ENCODE peak calls at places on chromosomes 13 and 19, in eight cellular contexts. One of them, this sample, is unnamed.

GRCh38 chr19:1591421-1592022 is 1.1 kb downstream of the MBD3 start:
- DNase-seq in epithelial cell of esophagus: no peak
- DNase-seq in neural crest cell: no peak
- DNase-seq in stimulated activated CD4-positive, alpha-beta T cell treated with anti-CD3 and anti-CD28 coated beads, Interleukin-2, amount 100 ng/mL, for 48 hours: no peak
- DNase-seq in iPS DF 6.9: no peak
- DNase-seq in activated T-helper 1 cell treated with anti-CD3 and anti-CD28 coated beads, Interleukin-2, amount 50 U/mL, for 16 hours: no peak
- DNase-seq in NCI-H2029: peak
- DNase-seq in islet precursor cell: no peak
- DNase-seq in this sample: no peak

GRCh38 chr13:87698268-87698667 is 27.1 kb downstream of the SLITRK5 start:
- DNase-seq in epithelial cell of esophagus: no peak
- DNase-seq in neural crest cell: no peak
- DNase-seq in stimulated activated CD4-positive, alpha-beta T cell treated with anti-CD3 and anti-CD28 coated beads, Interleukin-2, amount 100 ng/mL, for 48 hours: no peak
- DNase-seq in iPS DF 6.9: no peak
- DNase-seq in activated T-helper 1 cell treated with anti-CD3 and anti-CD28 coated beads, Interleukin-2, amount 50 U/mL, for 16 hours: no peak
- DNase-seq in NCI-H2029: no peak
- DNase-seq in islet precursor cell: no peak
- DNase-seq in this sample: no peak

GRCh38 chr19:43527860-43528622 is 1.0 kb upstream of the ETHE1 start:
- DNase-seq in epithelial cell of esophagus: peak
- DNase-seq in neural crest cell: no peak
- DNase-seq in stimulated activated CD4-positive, alpha-beta T cell treated with anti-CD3 and anti-CD28 coated beads, Interleukin-2, amount 100 ng/mL, for 48 hours: no peak
- DNase-seq in iPS DF 6.9: no peak
- DNase-seq in activated T-helper 1 cell treated with anti-CD3 and anti-CD28 coated beads, Interleukin-2, amount 50 U/mL, for 16 hours: no peak
- DNase-seq in NCI-H2029: peak
- DNase-seq in islet precursor cell: no peak
- DNase-seq in this sample: no peak

GRCh38 chr19:719081-719512 is 10.4 kb downstream of the PALM start:
- DNase-seq in epithelial cell of esophagus: no peak
- DNase-seq in neural crest cell: no peak
- DNase-seq in stimulated activated CD4-positive, alpha-beta T cell treated with anti-CD3 and anti-CD28 coated beads, Interleukin-2, amount 100 ng/mL, for 48 hours: no peak
- DNase-seq in iPS DF 6.9: no peak
- DNase-seq in activated T-helper 1 cell treated with anti-CD3 and anti-CD28 coated beads, Interleukin-2, amount 50 U/mL, for 16 hours: no peak
- DNase-seq in NCI-H2029: no peak
- DNase-seq in islet precursor cell: no peak
- DNase-seq in this sample: no peak

GRCh38 chr19:6996810-6997209 is 24.4 kb downstream of the MBD3L2B start:
- DNase-seq in epithelial cell of esophagus: no peak
- DNase-seq in neural crest cell: no peak
- DNase-seq in stimulated activated CD4-positive, alpha-beta T cell treated with anti-CD3 and anti-CD28 coated beads, Interleukin-2, amount 100 ng/mL, for 48 hours: no peak
- DNase-seq in iPS DF 6.9: no peak
- DNase-seq in activated T-helper 1 cell treated with anti-CD3 and anti-CD28 coated beads, Interleukin-2, amount 50 U/mL, for 16 hours: no peak
- DNase-seq in NCI-H2029: no peak
- DNase-seq in islet precursor cell: no peak
- DNase-seq in this sample: no peak

GRCh38 chr19:13053761-13054604 is 48.7 kb downstream of the LYL1 start:
- DNase-seq in epithelial cell of esophagus: peak
- DNase-seq in neural crest cell: peak
- DNase-seq in stimulated activated CD4-positive, alpha-beta T cell treated with anti-CD3 and anti-CD28 coated beads, Interleukin-2, amount 100 ng/mL, for 48 hours: no peak
- DNase-seq in iPS DF 6.9: no peak
- DNase-seq in activated T-helper 1 cell treated with anti-CD3 and anti-CD28 coated beads, Interleukin-2, amount 50 U/mL, for 16 hours: no peak
- DNase-seq in NCI-H2029: peak
- DNase-seq in islet precursor cell: peak
- DNase-seq in this sample: no peak

GRCh38 chr13:111484129-111484925 is 163.9 kb downstream of the TEX29 start:
- DNase-seq in epithelial cell of esophagus: no peak
- DNase-seq in neural crest cell: no peak
- DNase-seq in stimulated activated CD4-positive, alpha-beta T cell treated with anti-CD3 and anti-CD28 coated beads, Interleukin-2, amount 100 ng/mL, for 48 hours: no peak
- DNase-seq in iPS DF 6.9: no peak
- DNase-seq in activated T-helper 1 cell treated with anti-CD3 and anti-CD28 coated beads, Interleukin-2, amount 50 U/mL, for 16 hours: no peak
- DNase-seq in NCI-H2029: peak
- DNase-seq in islet precursor cell: peak
- DNase-seq in this sample: no peak

GRCh38 chr13:109517516-109517915 is 268.9 kb downstream of the IRS2 start:
- DNase-seq in epithelial cell of esophagus: peak
- DNase-seq in neural crest cell: no peak
- DNase-seq in stimulated activated CD4-positive, alpha-beta T cell treated with anti-CD3 and anti-CD28 coated beads, Interleukin-2, amount 100 ng/mL, for 48 hours: no peak
- DNase-seq in iPS DF 6.9: no peak
- DNase-seq in activated T-helper 1 cell treated with anti-CD3 and anti-CD28 coated beads, Interleukin-2, amount 50 U/mL, for 16 hours: no peak
- DNase-seq in NCI-H2029: no peak
- DNase-seq in islet precursor cell: no peak
- DNase-seq in this sample: no peak

GRCh38 chr19:31908486-31909255 is 436.7 kb upstream of the ZNF507 start:
- DNase-seq in epithelial cell of esophagus: no peak
- DNase-seq in neural crest cell: no peak
- DNase-seq in stimulated activated CD4-positive, alpha-beta T cell treated with anti-CD3 and anti-CD28 coated beads, Interleukin-2, amount 100 ng/mL, for 48 hours: no peak
- DNase-seq in iPS DF 6.9: no peak
- DNase-seq in activated T-helper 1 cell treated with anti-CD3 and anti-CD28 coated beads, Interleukin-2, amount 50 U/mL, for 16 hours: no peak
- DNase-seq in NCI-H2029: no peak
- DNase-seq in islet precursor cell: no peak
- DNase-seq in this sample: no peak

GRCh38 chr13:95644611-95645052 is at the start of gene DZIP1:
- DNase-seq in epithelial cell of esophagus: peak
- DNase-seq in neural crest cell: peak
- DNase-seq in stimulated activated CD4-positive, alpha-beta T cell treated with anti-CD3 and anti-CD28 coated beads, Interleukin-2, amount 100 ng/mL, for 48 hours: peak
- DNase-seq in iPS DF 6.9: peak
- DNase-seq in activated T-helper 1 cell treated with anti-CD3 and anti-CD28 coated beads, Interleukin-2, amount 50 U/mL, for 16 hours: no peak
- DNase-seq in NCI-H2029: no peak
- DNase-seq in islet precursor cell: peak
- DNase-seq in this sample: no peak

GRCh38 chr19:29622191-29623070 is 16.3 kb downstream of the POP4 start:
- DNase-seq in epithelial cell of esophagus: peak
- DNase-seq in neural crest cell: no peak
- DNase-seq in stimulated activated CD4-positive, alpha-beta T cell treated with anti-CD3 and anti-CD28 coated beads, Interleukin-2, amount 100 ng/mL, for 48 hours: peak
- DNase-seq in iPS DF 6.9: no peak
- DNase-seq in activated T-helper 1 cell treated with anti-CD3 and anti-CD28 coated beads, Interleukin-2, amount 50 U/mL, for 16 hours: no peak
- DNase-seq in NCI-H2029: no peak
- DNase-seq in islet precursor cell: peak
- DNase-seq in this sample: no peak

GRCh38 chr13:21948781-21949474 is 278.1 kb downstream of the FGF9 start:
- DNase-seq in epithelial cell of esophagus: no peak
- DNase-seq in neural crest cell: no peak
- DNase-seq in stimulated activated CD4-positive, alpha-beta T cell treated with anti-CD3 and anti-CD28 coated beads, Interleukin-2, amount 100 ng/mL, for 48 hours: no peak
- DNase-seq in iPS DF 6.9: no peak
- DNase-seq in activated T-helper 1 cell treated with anti-CD3 and anti-CD28 coated beads, Interleukin-2, amount 50 U/mL, for 16 hours: no peak
- DNase-seq in NCI-H2029: no peak
- DNase-seq in islet precursor cell: no peak
- DNase-seq in this sample: no peak

GRCh38 chr13:30985637-30986205 is 53.3 kb downstream of the TEX26 start:
- DNase-seq in epithelial cell of esophagus: peak
- DNase-seq in neural crest cell: no peak
- DNase-seq in stimulated activated CD4-positive, alpha-beta T cell treated with anti-CD3 and anti-CD28 coated beads, Interleukin-2, amount 100 ng/mL, for 48 hours: no peak
- DNase-seq in iPS DF 6.9: no peak
- DNase-seq in activated T-helper 1 cell treated with anti-CD3 and anti-CD28 coated beads, Interleukin-2, amount 50 U/mL, for 16 hours: no peak
- DNase-seq in NCI-H2029: no peak
- DNase-seq in islet precursor cell: no peak
- DNase-seq in this sample: no peak

GRCh38 chr13:98173431-98173921 is 3.6 kb downstream of the RNF113B start:
- DNase-seq in epithelial cell of esophagus: peak
- DNase-seq in neural crest cell: no peak
- DNase-seq in stimulated activated CD4-positive, alpha-beta T cell treated with anti-CD3 and anti-CD28 coated beads, Interleukin-2, amount 100 ng/mL, for 48 hours: no peak
- DNase-seq in iPS DF 6.9: no peak
- DNase-seq in activated T-helper 1 cell treated with anti-CD3 and anti-CD28 coated beads, Interleukin-2, amount 50 U/mL, for 16 hours: no peak
- DNase-seq in NCI-H2029: no peak
- DNase-seq in islet precursor cell: peak
- DNase-seq in this sample: no peak

GRCh38 chr19:55158848-55159793 is 1.6 kb upstream of the TNNI3 start:
- DNase-seq in epithelial cell of esophagus: peak
- DNase-seq in neural crest cell: no peak
- DNase-seq in stimulated activated CD4-positive, alpha-beta T cell treated with anti-CD3 and anti-CD28 coated beads, Interleukin-2, amount 100 ng/mL, for 48 hours: no peak
- DNase-seq in iPS DF 6.9: no peak
- DNase-seq in activated T-helper 1 cell treated with anti-CD3 and anti-CD28 coated beads, Interleukin-2, amount 50 U/mL, for 16 hours: no peak
- DNase-seq in NCI-H2029: no peak
- DNase-seq in islet precursor cell: peak
- DNase-seq in this sample: no peak

GRCh38 chr13:45121421-45121820 is 1.1 kb downstream of the GTF2F2 start:
- DNase-seq in epithelial cell of esophagus: peak
- DNase-seq in neural crest cell: no peak
- DNase-seq in stimulated activated CD4-positive, alpha-beta T cell treated with anti-CD3 and anti-CD28 coated beads, Interleukin-2, amount 100 ng/mL, for 48 hours: no peak
- DNase-seq in iPS DF 6.9: no peak
- DNase-seq in activated T-helper 1 cell treated with anti-CD3 and anti-CD28 coated beads, Interleukin-2, amount 50 U/mL, for 16 hours: no peak
- DNase-seq in NCI-H2029: no peak
- DNase-seq in islet precursor cell: no peak
- DNase-seq in this sample: peak

GRCh38 chr13:79197933-79198332 is 208.1 kb downstream of the RBM26 start:
- DNase-seq in epithelial cell of esophagus: no peak
- DNase-seq in neural crest cell: no peak
- DNase-seq in stimulated activated CD4-positive, alpha-beta T cell treated with anti-CD3 and anti-CD28 coated beads, Interleukin-2, amount 100 ng/mL, for 48 hours: no peak
- DNase-seq in iPS DF 6.9: no peak
- DNase-seq in activated T-helper 1 cell treated with anti-CD3 and anti-CD28 coated beads, Interleukin-2, amount 50 U/mL, for 16 hours: no peak
- DNase-seq in NCI-H2029: no peak
- DNase-seq in islet precursor cell: no peak
- DNase-seq in this sample: no peak

GRCh38 chr13:40505196-40505595 is 161.2 kb downstream of the FOXO1 start:
- DNase-seq in epithelial cell of esophagus: peak
- DNase-seq in neural crest cell: no peak
- DNase-seq in stimulated activated CD4-positive, alpha-beta T cell treated with anti-CD3 and anti-CD28 coated beads, Interleukin-2, amount 100 ng/mL, for 48 hours: no peak
- DNase-seq in iPS DF 6.9: no peak
- DNase-seq in activated T-helper 1 cell treated with anti-CD3 and anti-CD28 coated beads, Interleukin-2, amount 50 U/mL, for 16 hours: no peak
- DNase-seq in NCI-H2029: no peak
- DNase-seq in islet precursor cell: no peak
- DNase-seq in this sample: no peak

GRCh38 chr19:35940839-35941238 is 4.7 kb downstream of the LRFN3 start:
- DNase-seq in epithelial cell of esophagus: no peak
- DNase-seq in neural crest cell: no peak
- DNase-seq in stimulated activated CD4-positive, alpha-beta T cell treated with anti-CD3 and anti-CD28 coated beads, Interleukin-2, amount 100 ng/mL, for 48 hours: no peak
- DNase-seq in iPS DF 6.9: no peak
- DNase-seq in activated T-helper 1 cell treated with anti-CD3 and anti-CD28 coated beads, Interleukin-2, amount 50 U/mL, for 16 hours: no peak
- DNase-seq in NCI-H2029: no peak
- DNase-seq in islet precursor cell: no peak
- DNase-seq in this sample: no peak

GRCh38 chr19:36627057-36627456 is 21.9 kb downstream of the ZNF382 start:
- DNase-seq in epithelial cell of esophagus: no peak
- DNase-seq in neural crest cell: no peak
- DNase-seq in stimulated activated CD4-positive, alpha-beta T cell treated with anti-CD3 and anti-CD28 coated beads, Interleukin-2, amount 100 ng/mL, for 48 hours: no peak
- DNase-seq in iPS DF 6.9: no peak
- DNase-seq in activated T-helper 1 cell treated with anti-CD3 and anti-CD28 coated beads, Interleukin-2, amount 50 U/mL, for 16 hours: no peak
- DNase-seq in NCI-H2029: no peak
- DNase-seq in islet precursor cell: no peak
- DNase-seq in this sample: no peak

GRCh38 chr13:26442541-26442940 is 114.9 kb upstream of the WASF3 start:
- DNase-seq in epithelial cell of esophagus: peak
- DNase-seq in neural crest cell: no peak
- DNase-seq in stimulated activated CD4-positive, alpha-beta T cell treated with anti-CD3 and anti-CD28 coated beads, Interleukin-2, amount 100 ng/mL, for 48 hours: no peak
- DNase-seq in iPS DF 6.9: no peak
- DNase-seq in activated T-helper 1 cell treated with anti-CD3 and anti-CD28 coated beads, Interleukin-2, amount 50 U/mL, for 16 hours: no peak
- DNase-seq in NCI-H2029: no peak
- DNase-seq in islet precursor cell: peak
- DNase-seq in this sample: no peak

GRCh38 chr19:9362905-9363304 is at the start of gene ZNF177:
- DNase-seq in epithelial cell of esophagus: no peak
- DNase-seq in neural crest cell: no peak
- DNase-seq in stimulated activated CD4-positive, alpha-beta T cell treated with anti-CD3 and anti-CD28 coated beads, Interleukin-2, amount 100 ng/mL, for 48 hours: no peak
- DNase-seq in iPS DF 6.9: no peak
- DNase-seq in activated T-helper 1 cell treated with anti-CD3 and anti-CD28 coated beads, Interleukin-2, amount 50 U/mL, for 16 hours: no peak
- DNase-seq in NCI-H2029: no peak
- DNase-seq in islet precursor cell: no peak
- DNase-seq in this sample: no peak

GRCh38 chr19:40542197-40542859 is 34.3 kb upstream of the SHKBP1 start:
- DNase-seq in epithelial cell of esophagus: no peak
- DNase-seq in neural crest cell: no peak
- DNase-seq in stimulated activated CD4-positive, alpha-beta T cell treated with anti-CD3 and anti-CD28 coated beads, Interleukin-2, amount 100 ng/mL, for 48 hours: no peak
- DNase-seq in iPS DF 6.9: no peak
- DNase-seq in activated T-helper 1 cell treated with anti-CD3 and anti-CD28 coated beads, Interleukin-2, amount 50 U/mL, for 16 hours: no peak
- DNase-seq in NCI-H2029: peak
- DNase-seq in islet precursor cell: no peak
- DNase-seq in this sample: no peak

GRCh38 chr19:13099073-13099999 is 3.3 kb downstream of the LYL1 start:
- DNase-seq in epithelial cell of esophagus: peak
- DNase-seq in neural crest cell: no peak
- DNase-seq in stimulated activated CD4-positive, alpha-beta T cell treated with anti-CD3 and anti-CD28 coated beads, Interleukin-2, amount 100 ng/mL, for 48 hours: no peak
- DNase-seq in iPS DF 6.9: no peak
- DNase-seq in activated T-helper 1 cell treated with anti-CD3 and anti-CD28 coated beads, Interleukin-2, amount 50 U/mL, for 16 hours: peak
- DNase-seq in NCI-H2029: peak
- DNase-seq in islet precursor cell: peak
- DNase-seq in this sample: peak